ENCODE peak calls at places on chromosomes 11 and 22, in four cellular contexts. E, C, Z and T are unnamed samples.

GRCh38 chr11:19793356-19793755 is 80.7 kb downstream of the NAV2 start:
- DNase-seq in E (no peak), C (no peak), Z (no peak), T (no peak)

GRCh38 chr22:37454857-37455686 is 27.8 kb upstream of the ELFN2 start:
- DNase-seq in E (no peak), C (peak), Z (no peak), T (no peak)

GRCh38 chr22:49570032-49570848 is 257.4 kb downstream of the BRD1 start:
- DNase-seq in E (no peak), C (no peak), Z (peak), T (no peak)

GRCh38 chr11:78138694-78139421 is 568 bp downstream of the ALG8 start:
- DNase-seq in E (no peak), C (no peak), Z (no peak), T (no peak)

GRCh38 chr11:64208086-64208795 is 1.7 kb downstream of the FERMT3 start:
- DNase-seq in E (no peak), C (no peak), Z (no peak), T (no peak)

GRCh38 chr11:111450480-111451320 is 61.5 kb downstream of the BTG4 start:
- DNase-seq in E (no peak), C (no peak), Z (peak), T (no peak)

GRCh38 chr22:20167643-20168322 is 16.9 kb upstream of the CCDC188 start:
- DNase-seq in E (no peak), C (no peak), Z (no peak), T (no peak)

GRCh38 chr11:119175493-119176077 is 7.1 kb downstream of the NLRX1 start:
- DNase-seq in E (no peak), C (no peak), Z (no peak), T (no peak)

GRCh38 chr11:104690243-104690642 is 208.0 kb downstream of the CASP12 start:
- DNase-seq in E (no peak), C (no peak), Z (no peak), T (no peak)

GRCh38 chr22:50010676-50011446 is 1.7 kb downstream of the IL17REL start:
- DNase-seq in E (no peak), C (no peak), Z (no peak), T (no peak)

GRCh38 chr22:42645341-42645937 is 3.8 kb downstream of the CYB5R3 start:
- DNase-seq in E (peak), C (no peak), Z (no peak), T (no peak)

GRCh38 chr11:35418847-35419712 is at the start of gene SLC1A2:
- DNase-seq in E (no peak), C (no peak), Z (no peak), T (no peak)

DNA sequence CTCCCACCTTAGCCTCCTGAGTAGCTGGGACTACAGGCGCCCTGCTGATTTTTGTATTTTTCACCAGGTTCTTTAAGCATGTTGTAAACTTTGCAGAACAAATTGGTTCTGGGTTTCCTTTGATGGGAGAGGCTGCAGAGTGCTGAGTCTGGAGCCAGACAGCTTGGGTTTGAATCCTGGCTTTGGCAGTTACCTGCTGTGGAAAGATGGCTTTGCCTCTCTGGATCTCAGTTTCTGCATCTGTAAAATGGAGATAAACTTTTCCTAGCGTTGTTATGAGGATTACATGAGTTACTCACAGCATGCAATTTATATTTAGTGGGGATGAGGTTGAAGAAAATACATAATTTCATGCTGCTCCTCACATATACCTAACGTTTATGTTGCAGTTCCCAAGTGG is 19.1 kb downstream of the ZNRF3 start:
- DNase-seq in E (no peak), C (no peak), Z (no peak), T (no peak)
- H3K27ac ChIP-seq in E (no peak), C (no peak), Z (peak), T (no peak)

GRCh38 chr11:75425422-75425821 is 7.6 kb downstream of the KLHL35 start:
- DNase-seq in E (no peak), C (no peak), Z (no peak), T (no peak)
- TF ChIP-seq CTCF in E (no peak), C (no peak), Z (no peak), T (no peak)

GRCh38 chr11:61900251-61900650 is 8.9 kb upstream of the FADS3 start:
- DNase-seq in E (no peak), C (no peak), Z (no peak), T (no peak)
- H3K27ac ChIP-seq in E (peak), C (no peak), Z (no peak), T (no peak)

GRCh38 chr11:73349633-73350032 is 26.6 kb upstream of the RELT start:
- DNase-seq in E (no peak), C (no peak), Z (no peak), T (no peak)
- TF ChIP-seq CTCF in E (no peak), C (no peak), Z (no peak), T (no peak)

GRCh38 chr11:44532809-44533208 is 32.7 kb upstream of the CD82 start:
- DNase-seq in E (no peak), C (no peak), Z (no peak), T (no peak)

GRCh38 chr11:44531116-44531504 is 34.4 kb upstream of the CD82 start:
- DNase-seq in E (no peak), C (no peak), Z (no peak), T (no peak)

GRCh38 chr11:44530413-44531115 is 34.9 kb upstream of the CD82 start:
- DNase-seq in E (no peak), C (no peak), Z (no peak), T (no peak)

GRCh38 chr11:44529895-44530412 is 35.5 kb upstream of the CD82 start:
- DNase-seq in E (no peak), C (no peak), Z (no peak), T (no peak)

GRCh38 chr11:44531636-44532035 is 33.8 kb upstream of the CD82 start:
- DNase-seq in E (no peak), C (no peak), Z (no peak), T (no peak)
- H3K27ac ChIP-seq in E (no peak), C (no peak), Z (no peak), T (no peak)

GRCh38 chr11:2536440-2536989 is 91.7 kb downstream of the KCNQ1 start:
- DNase-seq in E (no peak), C (no peak), Z (peak), T (no peak)
- TF ChIP-seq CTCF in E (no peak), C (no peak), Z (no peak), T (no peak)